ENCODE peak calls at places on chromosomes 12 and 14, in eight cellular contexts. I is amygdala; M is activated gamma-delta T cell treated with Interleukin-2 at 50 U/mL for 16 hours; T is testis; K is natural killer cell treated with Interleukin-12 subunit alpha and Interleukin-12 subunit beta and Interleukin-15 and Interleukin-18, amount 100 ng/mL, for 72 hours; N is MM.1S; C is fibroblast of the aortic adventitia; V is ELR. F is an unnamed sample.

GRCh38 chr12:50934371-50934851 is 17.9 kb upstream of the HIGD1C start:
- DNase-seq in C (peak), N (no peak), I (no peak), M (no peak), T (no peak), V (no peak), K (no peak), F (no peak)

GRCh38 chr12:119456824-119457223 is 122.3 kb downstream of the CCDC60 start:
- DNase-seq in T (no peak), K (no peak), C (no peak), I (no peak), N (no peak), M (no peak), V (no peak), F (no peak)

GRCh38 chr12:32477714-32478113 is 78.4 kb downstream of the FGD4 start:
- DNase-seq in K (no peak), I (no peak), M (no peak), V (no peak), C (no peak), T (no peak), N (no peak), F (no peak)

GRCh38 chr14:76339922-76340615 is 35.9 kb upstream of the ESRRB start:
- DNase-seq in C (no peak), T (no peak), M (no peak), I (no peak), K (no peak), V (no peak), N (no peak), F (no peak)

GRCh38 chr12:7868391-7868790 is 4.3 kb downstream of the SLC2A14 start:
- DNase-seq in M (no peak), V (peak), N (no peak), I (no peak), C (peak), K (no peak), T (no peak), F (no peak)

GRCh38 chr12:64674367-64674922 is 64.2 kb downstream of the RASSF3 start:
- DNase-seq in V (no peak), C (no peak), N (no peak), T (no peak), K (no peak), M (peak), I (no peak), F (no peak)

GRCh38 chr12:123445388-123446344 is 9.2 kb upstream of the RILPL2 start:
- DNase-seq in M (no peak), V (no peak), C (peak), T (no peak), N (no peak), K (no peak), I (no peak), F (no peak)

GRCh38 chr12:69254046-69254445 is 14.7 kb downstream of the CPSF6 start:
- DNase-seq in M (no peak), N (peak), T (no peak), V (peak), K (no peak), C (peak), I (no peak), F (no peak)

GRCh38 chr12:65707051-65707450 is 117.2 kb upstream of the HMGA2 start:
- DNase-seq in N (no peak), C (no peak), K (no peak), V (no peak), M (no peak), T (no peak), I (no peak), F (no peak)

GRCh38 chr14:91835197-91835919 is 32.0 kb downstream of the TC2N start:
- DNase-seq in N (no peak), K (no peak), V (no peak), T (no peak), I (no peak), C (no peak), M (peak), F (no peak)

F was measured in C1 segment of cervical spinal cord.